ENCODE peak calls at places on chromosome 15, in ten cellular contexts. C, V, G, O, M, L, B, Q, I and W are unnamed samples.
A peak's percentile ranks its signal among the peaks of the same experiment; 100 is the strongest.

GRCh38 chr15:89400121-89400996 is 65.7 kb upstream of the POLG start:
- DNase-seq in C (no peak), V (no peak), G (peak; percentile 79), O (no peak), M (peak; percentile 64), L (no peak), B (no peak), Q (no peak), I (no peak), W (no peak)

GRCh38 chr15:84598250-84598649 is 2.6 kb upstream of the ZSCAN2 start:
- DNase-seq in C (no peak), V (no peak), G (peak; percentile 57), O (no peak), M (peak; percentile 44), L (no peak), B (no peak), Q (no peak), I (no peak), W (no peak)

GRCh38 chr15:29571728-29572454 is 250.4 kb downstream of the TJP1 start:
- DNase-seq in C (no peak), V (no peak), G (no peak), O (peak; percentile 43), M (peak; percentile 11), L (no peak), B (no peak), Q (peak; percentile 62), I (no peak), W (no peak)

GRCh38 chr15:50219820-50220219 is 37.8 kb downstream of the SLC27A2 start:
- DNase-seq in C (no peak), V (no peak), G (no peak), O (peak; percentile 31), M (no peak), L (no peak), B (no peak), Q (no peak), I (no peak), W (peak; percentile 53)

GRCh38 chr15:79540551-79540950 is 108.4 kb downstream of the MINAR1 start:
- DNase-seq in C (no peak), V (no peak), G (no peak), O (no peak), M (peak; percentile 47), L (no peak), B (no peak), Q (no peak), I (no peak), W (no peak)

GRCh38 chr15:62606376-62607164 is 436.0 kb upstream of the TPM1 start:
- DNase-seq in C (no peak), V (no peak), G (no peak), O (no peak), M (no peak), L (no peak), B (no peak), Q (no peak), I (peak; percentile 90), W (peak; percentile 83)

GRCh38 chr15:72176743-72177142 is 20.8 kb downstream of the GRAMD2A start:
- DNase-seq in C (no peak), V (no peak), G (peak; percentile 17), O (no peak), M (no peak), L (no peak), B (no peak), Q (no peak), I (no peak), W (no peak)

GRCh38 chr15:25469377-25469776 is 30.6 kb upstream of the UBE3A start:
- DNase-seq in C (no peak), V (no peak), G (no peak), O (no peak), M (no peak), L (no peak), B (no peak), Q (no peak), I (peak; percentile 36), W (peak; percentile 31)

GRCh38 chr15:49366496-49366895 is 56.5 kb upstream of the FGF7 start:
- DNase-seq in C (no peak), V (no peak), G (no peak), O (no peak), M (no peak), L (no peak), B (no peak), Q (no peak), I (no peak), W (no peak)

GRCh38 chr15:42490246-42490742 is 647 bp downstream of the ZNF106 start:
- DNase-seq in C (no peak), V (no peak), G (no peak), O (no peak), M (no peak), L (no peak), B (no peak), Q (no peak), I (peak; percentile 26), W (no peak)

GRCh38 chr15:40696228-40696627 is 1.3 kb downstream of the RAD51 start:
- DNase-seq in C (no peak), V (no peak), G (no peak), O (no peak), M (no peak), L (no peak), B (no peak), Q (no peak), I (no peak), W (no peak)

GRCh38 chr15:70741677-70742293 is 21.6 kb downstream of the UACA start:
- DNase-seq in C (no peak), V (no peak), G (no peak), O (no peak), M (no peak), L (no peak), B (peak; percentile 71), Q (no peak), I (peak; percentile 80), W (peak; percentile 54)

GRCh38 chr15:70044168-70044567 is 53.5 kb downstream of the TLE3 start:
- DNase-seq in C (no peak), V (no peak), G (no peak), O (no peak), M (no peak), L (no peak), B (no peak), Q (no peak), I (no peak), W (no peak)

GRCh38 chr15:101233651-101234281 is 18.1 kb downstream of the CHSY1 start:
- DNase-seq in C (no peak), V (no peak), G (no peak), O (no peak), M (no peak), L (no peak), B (no peak), Q (no peak), I (no peak), W (no peak)

GRCh38 chr15:52324109-52324508 is 28.5 kb upstream of the MYO5C start:
- DNase-seq in C (no peak), V (no peak), G (no peak), O (no peak), M (no peak), L (no peak), B (no peak), Q (no peak), I (no peak), W (no peak)
- H3K27ac ChIP-seq in C (no peak overlapping the region), V (no peak overlapping the region), G (no peak overlapping the region), O (no peak overlapping the region), M (no peak overlapping the region), L (no peak overlapping the region), B (no peak overlapping the region), Q (no peak overlapping the region), I (no peak overlapping the region), W (no peak overlapping the region)

GRCh38 chr15:74625693-74626092 is 10.1 kb downstream of the CLK3 start:
- DNase-seq in C (no peak), V (no peak), G (no peak), O (no peak), M (no peak), L (no peak), B (no peak), Q (no peak), I (no peak), W (no peak)
- H3K27ac ChIP-seq in C (peak overlapping the region; percentile 11), V (no peak overlapping the region), G (no peak overlapping the region), O (no peak overlapping the region), M (no peak overlapping the region), L (no peak overlapping the region), B (no peak overlapping the region), Q (no peak overlapping the region), I (peak overlapping the region; percentile 45), W (no peak overlapping the region)

DNA sequence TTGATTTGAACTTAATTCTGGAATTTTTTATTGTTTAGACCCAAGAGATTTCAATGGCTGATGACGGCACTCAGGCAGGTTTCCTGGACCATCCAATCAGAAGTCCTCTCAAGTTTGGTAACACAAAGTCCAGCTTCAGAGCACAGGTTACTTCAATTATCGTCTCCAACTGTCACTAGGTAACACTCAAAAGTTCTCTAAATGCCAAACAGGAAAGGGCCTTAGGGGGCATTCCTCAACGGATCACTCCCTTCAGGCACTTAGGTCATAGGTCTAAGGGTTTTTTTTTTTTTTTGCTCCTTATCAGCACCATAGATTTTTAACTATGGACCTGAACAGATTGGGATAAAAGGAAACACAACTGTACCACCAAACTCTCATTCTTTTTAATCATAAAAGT is 85.8 kb downstream of the MEIS2 start:
- DNase-seq in C (no peak), V (no peak), G (no peak), O (no peak), M (no peak), L (no peak), B (no peak), Q (no peak), I (no peak), W (no peak)
- H3K27ac ChIP-seq in C (no peak overlapping the region), V (peak overlapping the region; percentile 74), G (no peak overlapping the region), O (peak overlapping the region; percentile 33), M (no peak overlapping the region), L (peak overlapping the region; percentile 87), B (no peak overlapping the region), Q (no peak overlapping the region), I (no peak overlapping the region), W (no peak overlapping the region)

GRCh38 chr15:39243396-39243795 is 337.5 kb upstream of the THBS1 start:
- DNase-seq in C (no peak), V (no peak), G (no peak), O (no peak), M (no peak), L (no peak), B (no peak), Q (no peak), I (no peak), W (no peak)

GRCh38 chr15:39236375-39236774 is 344.5 kb upstream of the THBS1 start:
- DNase-seq in C (no peak), V (no peak), G (no peak), O (no peak), M (no peak), L (no peak), B (no peak), Q (no peak), I (no peak), W (no peak)

GRCh38 chr15:39238443-39238842 is 342.4 kb upstream of the THBS1 start:
- DNase-seq in C (no peak), V (no peak), G (no peak), O (no peak), M (no peak), L (no peak), B (no peak), Q (no peak), I (no peak), W (no peak)

GRCh38 chr15:39242345-39242744 is 338.5 kb upstream of the THBS1 start:
- DNase-seq in C (no peak), V (no peak), G (no peak), O (no peak), M (no peak), L (no peak), B (no peak), Q (no peak), I (no peak), W (peak; percentile 29)

DNA sequence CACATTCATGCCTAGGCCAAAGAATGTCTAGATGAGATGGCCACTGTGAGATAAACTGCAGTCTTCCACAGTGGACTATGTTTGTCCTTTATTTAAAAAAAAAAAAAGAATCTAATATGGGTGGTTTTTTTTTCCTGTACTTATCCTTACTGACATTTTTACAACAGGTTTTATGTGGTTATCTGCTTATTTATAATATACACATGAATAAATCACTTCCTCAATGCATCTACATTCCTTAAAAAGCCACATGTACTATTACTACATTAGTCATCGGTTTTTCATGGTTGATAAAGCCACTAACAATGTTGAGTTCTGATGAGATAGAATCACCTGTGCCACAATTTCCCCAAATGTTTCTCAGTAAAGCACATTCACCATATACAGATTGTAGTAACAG is 341.3 kb upstream of the THBS1 start:
- DNase-seq in C (no peak), V (no peak), G (no peak), O (no peak), M (no peak), L (no peak), B (no peak), Q (no peak), I (peak; percentile 53), W (peak; percentile 39)
- H3K27ac ChIP-seq in C (no peak overlapping the region), V (no peak overlapping the region), G (no peak overlapping the region), O (no peak overlapping the region), M (no peak overlapping the region), L (no peak overlapping the region), B (no peak overlapping the region), Q (no peak overlapping the region), I (no peak overlapping the region), W (peak overlapping the region; percentile 56)